ENCODE peak calls at places on chromosomes 5 and 9, in four cellular contexts. K is IMR-90, H is mesenchymal stem cell, B is mesendoderm. E is an unnamed sample.

GRCh38 chr9:73050062-73050814 is 97.4 kb upstream of the ALDH1A1 start:
- DNase-seq in K (peak), H (peak), B (no peak), E (no peak)

GRCh38 chr5:72209515-72210115 is 102.3 kb downstream of the MAP1B start:
- DNase-seq in K (no peak), H (no peak), B (no peak), E (peak)

GRCh38 chr5:932628-933250 is 40.1 kb downstream of the TRIP13 start:
- DNase-seq in K (peak), H (peak), B (no peak), E (no peak)

GRCh38 chr5:96537386-96537785 is 104.3 kb upstream of the PCSK1 start:
- DNase-seq in K (peak), H (peak), B (no peak), E (no peak)

GRCh38 chr9:5622019-5622418 is 6.9 kb upstream of the RIC1 start:
- DNase-seq in K (peak), H (peak), B (no peak), E (no peak)

GRCh38 chr9:136339173-136339957 is 12.0 kb downstream of the GPSM1 start:
- DNase-seq in K (peak), H (peak), B (peak), E (peak)

GRCh38 chr5:148786456-148786855 is 40.0 kb upstream of the ADRB2 start:
- DNase-seq in K (peak), H (peak), B (no peak), E (no peak)

GRCh38 chr9:71929223-71929622 is 17.8 kb downstream of the C9orf85 start:
- DNase-seq in K (peak), H (peak), B (no peak), E (no peak)

GRCh38 chr5:88298425-88298824 is 29.8 kb upstream of the TMEM161B start:
- DNase-seq in K (peak), H (peak), B (no peak), E (no peak)

GRCh38 chr5:124773291-124774001 is 27.0 kb upstream of the ZNF608 start:
- DNase-seq in K (no peak), H (no peak), B (no peak), E (no peak)

GRCh38 chr9:2180171-2180570 is 165.0 kb downstream of the SMARCA2 start:
- DNase-seq in K (no peak), H (no peak), B (peak), E (no peak)

GRCh38 chr5:149631506-149631905 is 50.2 kb downstream of the ARHGEF37 start:
- DNase-seq in K (no peak), H (no peak), B (no peak), E (no peak)

GRCh38 chr9:75455444-75455921 is 367.2 kb downstream of the OSTF1 start:
- DNase-seq in K (peak), H (no peak), B (no peak), E (no peak)

GRCh38 chr5:79560774-79561524 is 47.0 kb upstream of the HOMER1 start:
- DNase-seq in K (peak), H (peak), B (no peak), E (no peak)

GRCh38 chr5:81971694-81972495 is at the start of gene ATG10:
- DNase-seq in K (peak), H (peak), B (peak), E (peak)

GRCh38 chr9:82757921-82758320 is 305.0 kb downstream of the RASEF start:
- DNase-seq in K (no peak), H (no peak), B (no peak), E (no peak)

GRCh38 chr5:124232517-124232916 is 513.9 kb downstream of the ZNF608 start:
- DNase-seq in K (no peak), H (no peak), B (no peak), E (no peak)

DNA sequence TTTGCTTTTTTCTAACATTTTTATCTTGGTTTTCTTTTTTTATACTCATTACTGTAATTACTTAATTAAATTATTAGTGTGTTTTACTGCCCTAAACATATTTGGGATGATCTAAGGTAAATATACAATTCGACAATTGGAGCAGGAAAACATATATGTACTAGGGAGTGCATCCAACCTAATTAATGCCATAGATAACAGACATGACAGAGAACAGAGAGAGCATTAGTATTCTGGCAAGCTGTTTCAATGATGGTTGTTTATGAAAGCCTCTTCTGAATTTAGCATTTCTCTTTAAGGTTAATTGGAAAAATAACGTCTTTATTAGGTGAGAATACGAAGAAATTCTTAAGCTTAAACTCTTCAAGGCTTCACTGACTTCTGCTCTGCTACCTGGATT is 300.1 kb upstream of the PRR16 start:
- DNase-seq in K (no peak), H (no peak), B (no peak), E (no peak)
- H3K23ac ChIP-seq in K (no peak), H (no peak), B (no peak), E (no peak)

GRCh38 chr5:74641778-74642542 is 1.4 kb upstream of the ENC1 start:
- DNase-seq in K (peak), H (peak), B (peak), E (no peak)
- H3K4ac ChIP-seq in K (peak), H (peak), B (peak), E (no peak)

GRCh38 chr5:180210961-180211760 is 2.1 kb upstream of the RASGEF1C start:
- DNase-seq in K (no peak), H (no peak), B (no peak), E (no peak)

GRCh38 chr5:180213657-180214207 is 4.7 kb upstream of the RASGEF1C start:
- DNase-seq in K (no peak), H (no peak), B (no peak), E (no peak)

GRCh38 chr5:180212363-180213255 is 3.6 kb upstream of the RASGEF1C start:
- DNase-seq in K (peak), H (no peak), B (no peak), E (no peak)

GRCh38 chr5:180213256-180213600 is 4.2 kb upstream of the RASGEF1C start:
- DNase-seq in K (no peak), H (no peak), B (no peak), E (no peak)

DNA sequence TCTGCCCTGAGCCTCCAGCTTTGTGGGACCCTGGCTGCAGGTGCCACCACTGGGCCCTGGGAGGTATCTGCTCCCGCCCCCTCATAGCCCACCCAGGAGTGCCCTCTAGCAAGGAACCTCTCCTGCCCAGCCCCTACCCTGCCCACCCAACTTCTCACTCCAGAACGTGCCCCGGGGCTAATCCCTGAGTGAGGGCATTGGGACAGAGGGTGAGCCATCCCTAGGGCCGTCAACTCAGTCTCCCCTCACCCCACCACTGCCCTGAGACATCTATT is 2.7 kb upstream of the RASGEF1C start:
- DNase-seq in K (no peak), H (no peak), B (no peak), E (no peak)
- H3K23ac ChIP-seq in K (no peak), H (no peak), B (no peak), E (no peak)

DNA sequence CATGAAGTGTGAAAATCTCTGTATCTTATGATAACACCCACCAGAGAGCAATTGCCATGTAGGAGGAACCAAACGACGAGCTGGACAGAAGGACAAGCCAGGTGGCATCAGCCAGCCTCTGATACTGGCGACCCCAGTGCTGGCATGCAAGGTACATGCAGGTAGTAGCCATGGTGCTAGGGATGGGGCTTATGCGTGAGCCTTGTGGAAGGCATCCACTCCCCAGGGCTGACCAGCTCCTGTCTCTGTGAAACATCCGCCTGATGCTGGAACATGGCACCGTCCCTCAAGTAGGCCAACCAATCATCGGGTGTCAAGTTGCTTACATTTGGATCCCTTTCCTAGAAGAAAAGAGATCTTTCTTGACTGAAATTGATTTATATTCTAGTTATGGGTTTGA is 412.9 kb downstream of the GADD45G start:
- DNase-seq in K (no peak), H (no peak), B (no peak), E (no peak)
- H3K4ac ChIP-seq in K (no peak), H (no peak), B (no peak), E (no peak)

DNA sequence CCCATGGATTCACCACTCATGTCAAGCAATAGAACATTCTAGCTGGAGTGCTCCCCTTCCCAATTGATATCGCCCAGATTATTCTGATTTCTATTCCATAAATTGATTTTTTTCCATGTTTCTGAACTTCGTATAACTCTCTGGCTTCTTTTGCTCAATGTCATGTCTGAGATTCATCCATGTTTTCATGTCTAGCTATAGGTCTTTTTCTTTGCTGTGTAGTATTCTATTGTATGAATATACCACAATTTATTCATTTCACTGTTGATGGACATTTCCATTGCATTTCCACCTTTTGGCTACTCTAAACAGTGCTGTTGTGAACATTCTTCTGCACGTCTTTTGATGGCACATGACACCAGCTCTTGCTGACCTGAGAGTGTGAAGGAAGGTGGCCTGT is 19.6 kb downstream of the PTPA start:
- DNase-seq in K (no peak), H (no peak), B (no peak), E (no peak)
- H3K23ac ChIP-seq in K (no peak), H (no peak), B (no peak), E (no peak)